ENCODE peak calls at places on chromosomes 16 and 17, in four cellular contexts. B is GM23338, K is brain microvascular endothelial cell, H is thoracic aorta. D is an unnamed sample.

GRCh38 chr16:85174871-85175723 is 62.8 kb upstream of the CIBAR2 start:
- DNase-seq in B (no peak), K (no peak), H (no peak), D (peak; percentile 42)

GRCh38 chr16:78633551-78633950 is 534.1 kb downstream of the WWOX start:
- DNase-seq in H (no peak), K (no peak), B (no peak), D (no peak)

GRCh38 chr16:47150067-47150466 is 6.3 kb upstream of the NETO2 start:
- DNase-seq in H (no peak), B (no peak), K (no peak), D (no peak)

GRCh38 chr17:4180791-4181190 is 37.8 kb downstream of the CYB5D2 start:
- DNase-seq in H (no peak), B (no peak), K (peak; percentile 37), D (no peak)

GRCh38 chr16:69939821-69940585 is 11.1 kb upstream of the CLEC18A start:
- DNase-seq in B (no peak), K (no peak), H (no peak), D (no peak)

GRCh38 chr16:87086575-87086974 is 230.6 kb downstream of the C16orf95 start:
- DNase-seq in H (no peak), K (peak; percentile 56), B (no peak), D (peak; percentile 53)

GRCh38 chr17:3557768-3558583 is at the start of gene TRPV3:
- DNase-seq in H (no peak), B (no peak), K (no peak), D (no peak)

GRCh38 chr17:66393038-66393437 is 90.6 kb downstream of the PRKCA start:
- DNase-seq in B (no peak), H (no peak), K (no peak), D (no peak)

GRCh38 chr17:49935526-49936210 is 33.3 kb upstream of the DLX4 start:
- DNase-seq in B (peak; percentile 20), K (no peak), H (no peak), D (no peak)

GRCh38 chr17:37259030-37259735 is 116.6 kb upstream of the C17orf78 start:
- DNase-seq in K (peak; percentile 69), B (no peak), H (no peak), D (peak; percentile 63)

GRCh38 chr16:79358188-79358587 is 242.3 kb downstream of the MAF start:
- DNase-seq in K (no peak), H (no peak), B (no peak), D (no peak)

GRCh38 chr16:72021043-72021442 is 12.5 kb downstream of the DHODH start:
- DNase-seq in B (peak; percentile 81), H (no peak), K (no peak), D (no peak)

GRCh38 chr16:55056585-55057520 is 126.2 kb downstream of the IRX5 start:
- DNase-seq in B (peak; percentile 95), H (no peak), K (no peak), D (no peak)

GRCh38 chr16:84827131-84827574 is 7.4 kb downstream of the CRISPLD2 start:
- DNase-seq in K (no peak), B (no peak), H (no peak), D (peak; percentile 54)

GRCh38 chr16:19707699-19708497 is 10.1 kb downstream of the KNOP1 start:
- DNase-seq in H (no peak), B (peak; percentile 47), K (no peak), D (no peak)

GRCh38 chr16:74169687-74170522 is 126.7 kb upstream of the PSMD7 start:
- DNase-seq in K (peak; percentile 24), H (no peak), B (no peak), D (peak; percentile 33)

DNA sequence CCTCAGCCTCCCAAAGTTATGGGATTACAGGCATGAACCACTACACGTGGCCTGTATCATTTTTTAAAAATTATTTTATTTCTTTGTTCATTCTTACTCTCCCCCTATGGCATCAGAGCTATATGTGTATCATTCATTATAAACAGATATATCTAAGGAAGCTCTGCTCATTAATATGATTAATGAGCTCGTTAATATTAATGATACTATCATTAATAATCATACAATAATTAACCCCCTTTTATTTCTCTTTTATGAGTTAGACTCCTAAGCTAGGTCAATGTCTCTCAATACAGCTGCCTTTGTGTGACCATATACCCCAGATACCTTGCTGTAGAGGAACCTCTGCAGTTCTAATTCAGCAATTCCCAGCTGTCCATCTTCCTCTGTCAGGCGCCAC is 4.5 kb upstream of the RSKR start:
- DNase-seq in H (no peak), B (no peak), K (no peak), D (no peak)
- TF ChIP-seq CTCF in H (no peak), B (no peak), K (no peak), D (no peak)

DNA sequence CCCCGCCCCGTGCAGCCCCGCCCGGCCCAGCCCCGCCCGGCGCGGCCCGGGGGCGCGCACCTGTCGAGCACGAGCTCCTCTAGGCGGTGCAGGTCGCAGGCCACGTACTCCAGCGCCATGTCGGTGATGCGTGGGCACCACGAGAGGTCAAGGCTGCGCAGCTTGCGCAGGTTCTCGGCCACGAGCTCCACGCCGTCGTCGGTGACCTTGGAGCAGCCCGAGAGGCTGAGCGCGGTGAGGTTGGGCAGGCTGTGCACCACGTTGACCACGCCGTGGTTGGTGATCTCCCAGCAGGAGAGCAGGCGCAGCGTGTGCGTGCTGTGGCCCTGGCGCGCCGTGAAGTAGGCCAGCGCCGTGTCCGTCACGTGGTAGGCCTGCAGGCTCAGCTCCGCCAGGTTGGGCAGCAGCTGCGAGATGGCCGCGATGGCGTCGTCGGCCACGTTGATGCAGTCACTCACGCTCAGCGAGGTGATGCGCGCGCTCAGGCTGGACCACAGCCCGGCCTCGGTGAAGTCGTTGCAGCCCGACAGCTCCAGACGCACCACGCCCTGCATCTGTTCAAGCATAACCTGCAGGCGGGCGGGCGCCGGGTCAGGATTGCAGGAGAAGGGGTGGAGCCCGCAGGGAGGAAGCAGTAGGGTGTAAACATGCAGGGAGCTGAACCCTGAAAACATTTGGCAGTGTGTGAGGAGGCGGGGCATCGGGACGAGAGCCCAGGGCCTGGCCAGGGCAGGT is 5.3 kb upstream of the WDR24 start:
- DNase-seq in B (peak; percentile 77), K (no peak), H (no peak), D (no peak)
- H3K4me3 ChIP-seq in B (peak overlapping the region; percentile 68), K (no peak overlapping the region), H (peak overlapping the region; percentile 43), D (no peak overlapping the region)

DNA sequence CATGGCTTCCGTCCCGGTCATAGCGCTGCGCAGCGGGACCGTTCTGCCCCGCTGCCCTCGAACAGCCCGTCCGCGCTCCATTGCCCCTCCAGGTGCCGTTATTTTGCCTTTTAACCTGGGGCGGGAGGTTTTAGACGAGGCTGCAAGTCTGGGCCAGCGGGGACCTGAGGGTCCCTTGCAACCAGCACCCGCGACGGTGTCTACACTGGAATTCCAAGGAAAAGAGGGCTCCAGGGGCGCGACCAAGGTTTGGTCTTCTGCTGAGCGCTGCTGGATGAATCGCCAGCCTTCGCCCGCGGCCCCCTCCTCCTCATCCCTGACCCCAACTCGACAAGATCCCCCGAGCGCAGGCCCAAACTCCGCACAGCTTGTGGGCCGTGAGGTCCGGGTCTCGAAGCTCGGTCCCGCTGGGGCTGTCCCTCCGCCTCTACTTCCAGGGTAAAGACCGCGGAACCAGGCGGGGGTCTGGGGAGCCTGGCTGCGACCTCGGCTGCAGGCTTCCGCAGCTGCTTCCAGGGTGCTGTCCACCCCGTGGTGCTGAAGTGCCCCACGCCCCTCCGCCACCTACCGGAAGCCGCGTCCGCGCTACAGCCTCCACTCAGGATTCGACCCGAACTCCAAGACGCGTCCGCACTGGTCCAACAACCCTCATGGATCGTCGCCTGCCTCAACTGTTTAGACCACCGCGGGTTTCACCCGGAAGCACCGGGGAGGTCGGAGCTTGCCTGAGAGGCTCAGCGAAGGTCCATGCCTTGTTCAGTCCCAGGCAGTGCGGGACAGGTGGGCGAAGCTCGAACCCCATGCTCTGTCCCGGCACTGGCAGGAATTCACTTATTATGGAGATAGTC is 10.1 kb upstream of the CA4 start:
- DNase-seq in K (peak; percentile 53), B (peak; percentile 86), H (no peak), D (peak; percentile 69)
- TF ChIP-seq CTCF in K (peak; percentile 85), B (peak; percentile 63), H (peak; percentile 51), D (peak; percentile 75)

GRCh38 chr17:17785407-17785806 is 51.4 kb downstream of the SREBF1 start:
- DNase-seq in H (no peak), K (no peak), B (no peak), D (no peak)

GRCh38 chr17:17784599-17785264 is 52.1 kb downstream of the SREBF1 start:
- DNase-seq in K (peak; percentile 12), H (no peak), B (peak; percentile 54), D (no peak)

GRCh38 chr17:17782425-17783120 is 54.2 kb downstream of the SREBF1 start:
- DNase-seq in B (peak; percentile 61), H (no peak), K (no peak), D (no peak)

GRCh38 chr17:17783121-17783824 is 53.5 kb downstream of the SREBF1 start:
- DNase-seq in K (no peak), H (no peak), B (peak; percentile 89), D (peak; percentile 27)

GRCh38 chr17:17783825-17784598 is 52.8 kb downstream of the SREBF1 start:
- DNase-seq in B (peak; percentile 76), K (no peak), H (no peak), D (peak; percentile 38)
- H3K4me3 ChIP-seq in B (peak overlapping the region; percentile 87), K (peak overlapping the region; percentile 46), H (peak overlapping the region; percentile 85), D (no peak overlapping the region)

GRCh38 chr16:51573191-51573590 is 422.1 kb upstream of the SALL1 start:
- DNase-seq in H (no peak), K (no peak), B (no peak), D (no peak)
- TF ChIP-seq CTCF in H (no peak), K (no peak), B (no peak), D (no peak)

DNA sequence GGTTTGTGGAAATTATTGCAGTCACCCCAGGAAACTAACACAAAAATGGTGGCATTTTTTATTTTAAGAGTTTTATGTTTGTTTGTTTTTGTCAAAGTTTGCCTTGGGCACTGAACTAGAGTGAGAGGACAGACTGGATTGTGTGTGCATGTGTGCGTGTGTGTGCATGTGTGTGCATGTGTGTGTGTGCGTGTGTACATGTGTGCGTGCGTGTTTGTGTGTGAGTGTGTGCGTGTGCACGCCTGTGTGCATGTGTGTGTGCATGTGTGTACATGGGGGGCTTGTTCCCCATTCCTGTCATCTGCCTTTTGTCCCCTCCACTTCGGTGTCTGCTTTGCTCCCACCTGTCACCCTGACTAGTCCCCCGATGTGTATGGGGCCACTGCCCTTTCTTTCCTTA is 32.5 kb downstream of the MGAT5B start:
- DNase-seq in K (no peak), B (no peak), H (no peak), D (no peak)
- H3K4me3 ChIP-seq in K (no peak overlapping the region), B (no peak overlapping the region), H (no peak overlapping the region), D (no peak overlapping the region)

GRCh38 chr17:38402897-38403296 is 25.4 kb upstream of the ARHGAP23 start:
- DNase-seq in H (no peak), B (peak; percentile 42), K (no peak), D (no peak)
- TF ChIP-seq CTCF in H (no peak), B (peak; percentile 71), K (peak; percentile 24), D (no peak)

DNA sequence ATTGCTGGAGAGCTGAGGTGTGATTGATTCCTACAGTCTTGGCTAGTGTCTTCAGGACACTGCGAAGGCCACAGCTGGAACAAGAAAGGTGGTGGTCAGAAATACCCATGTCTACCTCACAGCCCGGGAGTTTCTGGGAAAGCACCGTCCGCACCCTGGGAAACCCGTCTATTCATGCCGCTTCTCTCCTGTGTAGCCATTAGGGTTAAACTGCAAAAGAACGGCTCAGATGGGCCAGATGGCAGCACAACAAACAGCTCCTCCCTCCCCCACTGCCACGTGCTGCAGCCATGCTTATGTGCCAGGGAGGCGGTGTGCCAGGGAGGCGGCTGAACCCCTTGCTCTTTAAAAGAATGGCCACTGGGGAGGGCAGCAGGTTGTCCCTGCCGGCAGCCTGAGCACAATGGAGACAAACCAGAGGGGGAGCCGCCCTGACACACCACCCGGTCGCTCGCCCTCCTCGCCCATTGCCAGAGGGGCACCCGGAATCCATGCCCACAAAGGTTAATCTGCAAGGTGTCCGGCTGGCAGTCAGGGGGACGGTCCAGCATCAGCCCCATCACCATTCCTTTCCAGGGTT is 65.2 kb downstream of the CYTH1 start:
- DNase-seq in K (no peak), H (no peak), B (peak; percentile 36), D (peak; percentile 28)
- H3K4me3 ChIP-seq in K (peak overlapping the region; percentile 56), H (peak overlapping the region; percentile 70), B (peak overlapping the region; percentile 20), D (peak overlapping the region; percentile 47)

GRCh38 chr16:88697831-88698693 is 8.1 kb downstream of the RNF166 start:
- DNase-seq in K (no peak), H (no peak), B (peak; percentile 64), D (no peak)
- TF ChIP-seq CTCF in K (peak; percentile 64), H (no peak), B (peak; percentile 77), D (peak; percentile 19)